ENCODE peak calls at places on chromosomes 16 and 17, in ten cellular contexts. K is AG04450, U is colonic mucosa, A is left lung, I is SJSA1, E is mammary epithelial cell, O is AG04449, M is heart left ventricle, Q is SK-N-SH, F is fibroblast of lung. R is an unnamed sample.

GRCh38 chr17:17675925-17676534 is 5.2 kb upstream of the RAI1 start:
- DNase-seq in K (no peak), U (peak), A (no peak), I (no peak), E (peak), O (no peak), M (no peak), Q (no peak), F (peak), R (no peak)

GRCh38 chr17:8283356-8283755 is 5.1 kb upstream of the RANGRF start:
- DNase-seq in K (no peak), U (no peak), A (no peak), I (no peak), E (no peak), O (no peak), M (no peak), Q (no peak), F (no peak), R (no peak)

GRCh38 chr16:66248096-66248495 is 118.4 kb upstream of the CDH5 start:
- DNase-seq in K (no peak), U (peak), A (no peak), I (peak), E (no peak), O (no peak), M (peak), Q (no peak), F (peak), R (no peak)

GRCh38 chr17:31877911-31878702 is 19.1 kb upstream of the COPRS start:
- DNase-seq in K (no peak), U (no peak), A (no peak), I (no peak), E (no peak), O (peak), M (no peak), Q (no peak), F (peak), R (peak)

GRCh38 chr17:55286681-55287589 is 22.2 kb downstream of the HLF start:
- DNase-seq in K (no peak), U (no peak), A (no peak), I (no peak), E (peak), O (no peak), M (no peak), Q (no peak), F (peak), R (peak)

GRCh38 chr16:86046026-86046713 is 147.2 kb downstream of the IRF8 start:
- DNase-seq in K (no peak), U (no peak), A (peak), I (no peak), E (no peak), O (no peak), M (no peak), Q (no peak), F (no peak), R (no peak)

GRCh38 chr17:34499576-34499975 is 79.8 kb upstream of the TMEM132E start:
- DNase-seq in K (no peak), U (no peak), A (no peak), I (no peak), E (peak), O (no peak), M (no peak), Q (no peak), F (peak), R (peak)

GRCh38 chr17:73064084-73064938 is 28.2 kb downstream of the SLC39A11 start:
- DNase-seq in K (no peak), U (no peak), A (no peak), I (no peak), E (no peak), O (no peak), M (peak), Q (peak), F (peak), R (no peak)

GRCh38 chr17:51224615-51225262 is 35.1 kb downstream of the MBTD1 start:
- DNase-seq in K (no peak), U (no peak), A (no peak), I (no peak), E (no peak), O (no peak), M (no peak), Q (no peak), F (no peak), R (no peak)

GRCh38 chr16:48536600-48537200 is 73.3 kb downstream of the N4BP1 start:
- DNase-seq in K (no peak), U (no peak), A (peak), I (no peak), E (no peak), O (no peak), M (no peak), Q (no peak), F (no peak), R (no peak)

GRCh38 chr17:34226011-34226410 is 29.1 kb upstream of the CCL2 start:
- DNase-seq in K (no peak), U (no peak), A (no peak), I (no peak), E (no peak), O (no peak), M (no peak), Q (no peak), F (peak), R (no peak)

GRCh38 chr16:48452991-48453760 is 68.0 kb upstream of the SIAH1 start:
- DNase-seq in K (no peak), U (no peak), A (no peak), I (no peak), E (no peak), O (no peak), M (peak), Q (no peak), F (no peak), R (no peak)

GRCh38 chr17:9116861-9117568 is 95.7 kb downstream of the NTN1 start:
- DNase-seq in K (no peak), U (no peak), A (no peak), I (no peak), E (no peak), O (no peak), M (no peak), Q (no peak), F (no peak), R (no peak)

GRCh38 chr17:39598047-39598481 is 9.7 kb downstream of the NEUROD2 start:
- DNase-seq in K (no peak), U (no peak), A (no peak), I (no peak), E (no peak), O (no peak), M (no peak), Q (peak), F (no peak), R (no peak)

GRCh38 chr17:71934520-71934919 is 186.3 kb upstream of the SOX9 start:
- DNase-seq in K (no peak), U (no peak), A (no peak), I (no peak), E (peak), O (no peak), M (no peak), Q (no peak), F (no peak), R (no peak)

GRCh38 chr16:52561910-52562741 is 15.2 kb upstream of the TOX3 start:
- DNase-seq in K (no peak), U (peak), A (peak), I (no peak), E (no peak), O (no peak), M (no peak), Q (no peak), F (no peak), R (no peak)

GRCh38 chr17:40548982-40549680 is 16.1 kb downstream of the CCR7 start:
- DNase-seq in K (peak), U (peak), A (peak), I (peak), E (peak), O (peak), M (no peak), Q (peak), F (peak), R (peak)

GRCh38 chr16:48203974-48204824 is 39.9 kb upstream of the LONP2 start:
- DNase-seq in K (no peak), U (peak), A (no peak), I (no peak), E (no peak), O (no peak), M (no peak), Q (no peak), F (no peak), R (no peak)

GRCh38 chr17:27402943-27403342 is 53.3 kb upstream of the KSR1 start:
- DNase-seq in K (no peak), U (no peak), A (peak), I (no peak), E (no peak), O (no peak), M (no peak), Q (no peak), F (no peak), R (no peak)

GRCh38 chr16:3490911-3491629 is 4.2 kb downstream of the C16orf90 start:
- DNase-seq in K (no peak), U (no peak), A (no peak), I (no peak), E (no peak), O (no peak), M (no peak), Q (no peak), F (no peak), R (no peak)

GRCh38 chr17:76822184-76822778 is 45.9 kb upstream of the MGAT5B start:
- DNase-seq in K (no peak), U (no peak), A (no peak), I (no peak), E (no peak), O (no peak), M (no peak), Q (no peak), F (no peak), R (no peak)

DNA sequence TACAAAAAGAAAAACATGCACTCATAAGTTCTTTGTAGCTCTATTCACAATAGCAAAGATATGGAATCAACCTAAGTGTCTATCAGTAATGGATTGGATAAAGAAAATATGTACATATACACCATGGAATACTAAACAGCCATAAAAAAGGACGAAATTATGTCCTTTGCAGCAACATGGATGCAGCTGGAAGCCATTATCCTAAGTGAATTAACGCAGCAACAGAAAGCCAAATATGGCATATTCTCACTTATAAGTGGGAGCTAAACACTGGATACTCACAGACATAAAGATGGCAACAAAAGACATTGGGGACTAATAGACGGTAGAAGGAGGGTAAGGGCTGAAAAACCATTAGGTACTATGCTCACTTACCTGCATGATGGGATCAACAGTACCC is 5.8 kb downstream of the CMC2 start:
- DNase-seq in K (no peak), U (no peak), A (no peak), I (no peak), E (no peak), O (no peak), M (no peak), Q (no peak), F (no peak), R (no peak)
- H3K4me3 ChIP-seq in K (no peak), U (no peak), A (no peak), I (no peak), E (no peak), O (no peak), M (no peak), Q (no peak), F (no peak), R (no peak)

GRCh38 chr16:56631832-56632159 is 663 bp upstream of the MT1M start:
- DNase-seq in K (no peak), U (no peak), A (no peak), I (no peak), E (no peak), O (no peak), M (no peak), Q (no peak), F (no peak), R (no peak)
- H3K4me3 ChIP-seq in K (peak), U (peak), A (peak), I (peak), E (no peak), O (peak), M (peak), Q (no peak), F (no peak), R (peak)

GRCh38 chr17:68198931-68199836 is 48.7 kb upstream of the AMZ2 start:
- DNase-seq in K (no peak), U (no peak), A (no peak), I (no peak), E (peak), O (no peak), M (no peak), Q (peak), F (no peak), R (no peak)
- H3K4me3 ChIP-seq in K (no peak), U (peak), A (no peak), I (no peak), E (peak), O (no peak), M (peak), Q (no peak), F (no peak), R (no peak)

DNA sequence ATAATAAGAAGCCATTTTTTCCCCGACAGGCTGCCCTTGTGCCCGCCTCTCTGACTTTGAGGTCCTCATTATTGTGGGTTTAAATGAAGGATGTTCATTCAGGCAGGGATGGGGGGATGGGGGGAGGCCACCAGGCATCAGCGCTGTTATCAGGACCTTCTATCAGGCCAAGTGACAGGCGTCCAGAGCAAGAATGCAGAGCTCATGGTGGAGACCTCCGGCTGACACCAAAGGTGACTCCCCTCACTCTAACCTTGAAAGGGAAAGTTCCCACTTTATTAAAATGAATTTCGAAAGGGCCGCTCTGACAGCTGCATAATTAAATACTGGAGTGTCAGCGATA is 436.2 kb downstream of the MAF start:
- DNase-seq in K (no peak), U (no peak), A (no peak), I (no peak), E (no peak), O (no peak), M (no peak), Q (no peak), F (no peak), R (no peak)
- H3K4me3 ChIP-seq in K (no peak), U (no peak), A (no peak), I (no peak), E (no peak), O (no peak), M (no peak), Q (no peak), F (no peak), R (no peak)

GRCh38 chr16:88941933-88942909 is 34.8 kb downstream of the CBFA2T3 start:
- DNase-seq in K (no peak), U (peak), A (no peak), I (no peak), E (no peak), O (no peak), M (peak), Q (peak), F (no peak), R (no peak)
- H3K4me3 ChIP-seq in K (no peak), U (peak), A (no peak), I (no peak), E (no peak), O (no peak), M (peak), Q (no peak), F (no peak), R (no peak)

GRCh38 chr16:27514806-27515205 is 34.9 kb downstream of the GTF3C1 start:
- DNase-seq in K (peak), U (no peak), A (no peak), I (peak), E (no peak), O (no peak), M (no peak), Q (no peak), F (no peak), R (no peak)

GRCh38 chr16:27508476-27508875 is 41.2 kb downstream of the GTF3C1 start:
- DNase-seq in K (no peak), U (no peak), A (no peak), I (no peak), E (no peak), O (no peak), M (no peak), Q (no peak), F (no peak), R (no peak)

GRCh38 chr16:27512061-27512460 is 37.7 kb downstream of the GTF3C1 start:
- DNase-seq in K (no peak), U (no peak), A (no peak), I (no peak), E (no peak), O (no peak), M (no peak), Q (no peak), F (no peak), R (no peak)

GRCh38 chr16:27515874-27516353 is 33.8 kb downstream of the GTF3C1 start:
- DNase-seq in K (no peak), U (no peak), A (no peak), I (peak), E (peak), O (no peak), M (no peak), Q (peak), F (no peak), R (no peak)

GRCh38 chr16:27511657-27512056 is 38.1 kb downstream of the GTF3C1 start:
- DNase-seq in K (no peak), U (no peak), A (no peak), I (no peak), E (no peak), O (no peak), M (peak), Q (no peak), F (no peak), R (no peak)
- H3K4me3 ChIP-seq in K (no peak), U (no peak), A (no peak), I (no peak), E (no peak), O (no peak), M (no peak), Q (no peak), F (no peak), R (no peak)

GRCh38 chr17:82079001-82079677 is 13.5 kb upstream of the DUS1L start:
- DNase-seq in K (no peak), U (no peak), A (no peak), I (no peak), E (no peak), O (no peak), M (no peak), Q (no peak), F (no peak), R (no peak)

GRCh38 chr17:82076018-82076784 is 10.6 kb upstream of the DUS1L start:
- DNase-seq in K (no peak), U (no peak), A (no peak), I (no peak), E (no peak), O (no peak), M (no peak), Q (no peak), F (no peak), R (no peak)

GRCh38 chr17:82076785-82077591 is 11.4 kb upstream of the DUS1L start:
- DNase-seq in K (no peak), U (no peak), A (no peak), I (no peak), E (no peak), O (no peak), M (no peak), Q (no peak), F (no peak), R (no peak)

GRCh38 chr17:82078433-82078832 is 12.8 kb upstream of the DUS1L start:
- DNase-seq in K (no peak), U (no peak), A (no peak), I (no peak), E (no peak), O (no peak), M (no peak), Q (no peak), F (no peak), R (no peak)

DNA sequence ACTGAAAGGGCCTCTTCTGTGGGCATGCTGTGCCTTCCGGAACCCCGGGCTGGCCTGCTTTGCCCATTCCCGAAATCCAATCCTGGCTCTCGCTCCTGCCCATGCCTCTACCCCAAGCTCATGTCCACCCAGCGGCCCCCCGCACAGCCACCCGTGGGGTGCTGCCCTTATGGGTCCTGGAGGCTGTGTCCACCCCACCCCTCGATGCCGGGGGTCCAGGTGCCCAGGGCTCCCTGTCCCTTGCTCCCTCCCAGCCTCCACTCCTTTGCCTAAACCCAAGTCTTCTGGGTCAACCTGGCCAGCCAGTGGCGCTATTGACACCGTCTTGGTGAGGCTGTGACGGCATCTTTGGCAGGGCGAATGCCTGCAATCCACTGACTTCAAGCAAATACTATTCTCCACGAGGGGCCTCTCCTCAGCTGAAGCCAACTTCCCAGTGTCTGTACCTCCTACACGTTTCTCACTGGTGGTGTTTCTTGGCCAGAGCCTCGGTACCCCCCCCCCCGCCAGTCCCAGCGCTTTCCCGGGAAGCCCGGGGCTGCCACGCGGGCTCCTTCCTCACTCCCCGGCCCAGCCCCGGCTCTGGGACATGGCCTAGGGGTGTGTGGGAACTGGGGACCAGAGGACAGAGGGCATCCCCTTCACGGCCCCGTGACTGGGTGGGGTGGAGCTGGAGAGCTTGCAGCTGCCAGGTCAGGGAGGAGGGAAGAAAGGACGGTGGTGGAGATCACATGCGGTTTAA is 12.2 kb upstream of the DUS1L start:
- DNase-seq in K (no peak), U (no peak), A (no peak), I (no peak), E (no peak), O (no peak), M (no peak), Q (no peak), F (peak), R (no peak)
- H3K4me3 ChIP-seq in K (no peak), U (no peak), A (no peak), I (no peak), E (no peak), O (no peak), M (no peak), Q (no peak), F (no peak), R (no peak)

GRCh38 chr17:65498831-65499230 is 62.6 kb downstream of the AXIN2 start:
- DNase-seq in K (no peak), U (no peak), A (no peak), I (no peak), E (no peak), O (no peak), M (no peak), Q (no peak), F (no peak), R (no peak)

GRCh38 chr17:65496801-65497200 is 64.6 kb downstream of the AXIN2 start:
- DNase-seq in K (no peak), U (no peak), A (no peak), I (no peak), E (no peak), O (no peak), M (no peak), Q (no peak), F (no peak), R (no peak)

GRCh38 chr17:65489413-65490170 is 71.9 kb downstream of the AXIN2 start:
- DNase-seq in K (no peak), U (no peak), A (no peak), I (no peak), E (no peak), O (no peak), M (no peak), Q (no peak), F (no peak), R (no peak)

DNA sequence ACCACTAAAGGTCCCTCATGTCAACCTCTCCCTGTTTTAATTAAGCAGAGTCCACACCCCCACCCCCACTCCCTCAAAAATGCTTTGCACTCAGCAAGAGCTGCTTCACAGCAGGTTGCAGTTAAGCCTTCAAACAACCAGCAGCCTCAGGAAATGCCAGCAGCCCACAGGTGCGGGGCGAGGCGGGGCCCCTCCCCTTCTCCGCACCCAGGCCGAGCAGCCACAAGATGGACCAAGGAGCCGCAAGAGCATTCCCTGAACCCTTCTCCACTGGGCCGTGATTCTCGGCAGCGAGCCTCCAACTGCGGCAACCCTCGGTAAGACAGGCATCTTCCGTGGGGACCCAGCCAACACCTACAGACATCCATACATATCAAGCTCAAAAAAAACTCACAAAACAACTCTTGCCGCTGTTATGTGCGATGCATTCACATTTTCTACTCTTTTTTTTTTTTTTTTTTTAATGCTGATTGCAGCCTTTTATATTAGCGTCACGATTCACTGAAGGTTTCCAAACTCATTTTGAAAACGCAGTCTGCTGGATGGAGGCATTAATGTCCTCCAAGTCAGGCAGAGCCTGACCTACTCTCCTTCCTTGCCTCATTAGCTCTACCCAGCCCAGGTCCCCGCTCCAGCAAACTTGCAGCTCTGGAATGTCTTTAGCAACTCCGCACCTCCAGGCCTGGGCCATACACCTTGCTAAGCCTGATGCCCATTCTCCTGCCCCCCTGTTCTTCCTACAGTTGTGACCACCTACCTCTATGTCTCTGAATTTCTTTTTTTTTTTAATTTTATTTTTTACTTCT is 66.0 kb downstream of the AXIN2 start:
- DNase-seq in K (no peak), U (peak), A (peak), I (no peak), E (no peak), O (no peak), M (no peak), Q (no peak), F (peak), R (no peak)
- H3K4me3 ChIP-seq in K (no peak), U (no peak), A (no peak), I (no peak), E (no peak), O (no peak), M (no peak), Q (no peak), F (no peak), R (no peak)